ENCODE peak calls at places on chromosome 19, in four cellular contexts. A is fibroblast of lung, U is left ventricle myocardium inferior, N is right atrium auricular region. G is an unnamed sample. For H3K4me1, the result is how much of the 10 kb centered on the place peaks cover.

GRCh38 chr19:15195381-15195964 is 5.3 kb downstream of the NOTCH3 start:
- DNase-seq in A (peak), U (peak), N (no peak), G (peak)

GRCh38 chr19:30909216-30909615 is 440.0 kb downstream of the TSHZ3 start:
- DNase-seq in A (no peak), U (no peak), N (no peak), G (no peak)

GRCh38 chr19:51480590-51480989 is 2.3 kb downstream of the CEACAM18 start:
- DNase-seq in A (no peak), U (no peak), N (no peak), G (no peak)

GRCh38 chr19:40947573-40947972 is 43.5 kb upstream of the CYP2B6 start:
- DNase-seq in A (no peak), U (no peak), N (no peak), G (no peak)

GRCh38 chr19:32810452-32810851 is 59.1 kb downstream of the SLC7A9 start:
- DNase-seq in A (no peak), U (no peak), N (no peak), G (no peak)

GRCh38 chr19:39192846-39193245 is 3.9 kb upstream of the NCCRP1 start:
- DNase-seq in A (no peak), U (no peak), N (no peak), G (peak)

GRCh38 chr19:41886761-41887710 is 4.1 kb downstream of the ARHGEF1 start:
- DNase-seq in A (no peak), U (no peak), N (no peak), G (no peak)

GRCh38 chr19:4694211-4694987 is 24.3 kb upstream of the MYDGF start:
- DNase-seq in A (peak), U (peak), N (peak), G (peak)

GRCh38 chr19:42024622-42025111 is 30.6 kb upstream of the ATP1A3 start:
- DNase-seq in A (peak), U (peak), N (no peak), G (no peak)

GRCh38 chr19:3196064-3196932 is 10.6 kb downstream of the NCLN start:
- DNase-seq in A (no peak), U (no peak), N (no peak), G (peak)

GRCh38 chr19:33193864-33194362 is at the start of gene LRP3:
- DNase-seq in A (peak), U (peak), N (no peak), G (peak)

GRCh38 chr19:7742575-7742974 is 4.8 kb downstream of the CD209 start:
- DNase-seq in A (no peak), U (no peak), N (no peak), G (no peak)

GRCh38 chr19:8458380-8458779 is 13.6 kb downstream of the HNRNPM start:
- DNase-seq in A (no peak), U (no peak), N (no peak), G (no peak)

GRCh38 chr19:49551531-49551930 is 23.7 kb downstream of the RCN3 start:
- DNase-seq in A (no peak), U (no peak), N (no peak), G (no peak)

GRCh38 chr19:2302319-2303208 is 5.4 kb downstream of the LINGO3 start:
- DNase-seq in A (peak), U (peak), N (peak), G (peak)

GRCh38 chr19:1648926-1649541 is 3.4 kb downstream of the TCF3 start:
- DNase-seq in A (peak), U (no peak), N (no peak), G (no peak)

GRCh38 chr19:18839465-18840287 is 7.9 kb downstream of the UPF1 start:
- DNase-seq in A (no peak), U (no peak), N (no peak), G (no peak)
- TF ChIP-seq CTCF in A (no peak), U (no peak), N (no peak), G (no peak)

DNA sequence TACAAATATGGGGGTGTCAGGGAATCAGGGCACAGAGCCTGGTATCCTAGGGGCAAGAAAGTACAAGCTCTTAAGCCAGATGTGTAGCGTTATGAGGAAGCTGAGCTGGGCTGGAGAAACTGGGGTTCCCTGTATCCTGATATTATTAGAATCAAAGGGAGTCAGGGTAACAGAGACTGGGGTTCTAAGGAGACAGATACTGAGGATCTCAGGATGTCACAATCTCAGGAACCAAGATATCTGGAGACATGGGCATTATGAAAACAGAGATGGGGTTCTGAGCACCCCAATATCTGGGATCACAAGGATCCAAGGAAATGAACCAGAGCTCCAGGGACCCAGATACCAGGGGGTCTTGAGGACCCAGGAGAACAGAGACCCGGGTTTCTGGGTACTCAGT is 810 bp downstream of the BCL3 start:
- DNase-seq in A (no peak), U (no peak), N (no peak), G (no peak)
- H3K4me1 ChIP-seq in A (under half), U (half or more), N (under half), G (under half)

DNA sequence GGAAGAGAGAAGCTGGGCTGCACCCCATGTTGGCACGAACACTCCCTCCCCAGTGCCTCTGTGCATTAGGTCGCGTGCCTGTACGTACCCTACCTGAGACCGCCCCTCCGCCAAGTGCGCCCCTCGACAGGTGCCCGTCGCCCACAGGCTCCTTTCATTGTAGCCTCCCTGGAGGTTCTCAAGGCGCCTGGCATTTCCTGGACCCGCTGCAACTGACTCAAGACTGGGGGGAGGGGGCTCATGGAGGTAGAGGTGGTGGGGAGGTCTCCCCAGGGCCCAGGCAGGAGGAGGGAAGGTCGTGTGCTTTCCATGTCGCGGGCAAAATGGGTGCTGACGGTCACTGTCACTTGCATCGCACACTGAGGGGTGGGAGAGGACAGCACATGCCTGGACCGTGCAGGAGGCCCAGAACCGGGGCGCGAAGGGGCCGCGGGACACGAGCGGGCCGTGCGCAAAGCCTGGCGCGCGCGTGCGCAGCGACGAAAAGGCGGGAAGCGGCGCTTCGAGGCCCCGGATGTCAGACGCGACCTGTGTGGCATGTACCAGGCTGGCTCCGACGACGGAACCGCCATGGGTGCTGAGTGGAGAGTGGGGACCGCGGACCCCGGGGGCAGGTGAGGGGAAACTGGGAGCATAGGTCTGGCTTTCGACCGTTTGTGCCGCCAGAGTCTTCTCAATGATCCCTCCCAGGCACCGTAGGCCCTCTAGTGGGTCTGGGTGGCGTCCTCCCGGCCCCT is 16.5 kb downstream of the NFIX start:
- DNase-seq in A (no peak), U (no peak), N (no peak), G (no peak)
- H3K4me3 ChIP-seq in A (no peak), U (peak), N (peak), G (no peak)

DNA sequence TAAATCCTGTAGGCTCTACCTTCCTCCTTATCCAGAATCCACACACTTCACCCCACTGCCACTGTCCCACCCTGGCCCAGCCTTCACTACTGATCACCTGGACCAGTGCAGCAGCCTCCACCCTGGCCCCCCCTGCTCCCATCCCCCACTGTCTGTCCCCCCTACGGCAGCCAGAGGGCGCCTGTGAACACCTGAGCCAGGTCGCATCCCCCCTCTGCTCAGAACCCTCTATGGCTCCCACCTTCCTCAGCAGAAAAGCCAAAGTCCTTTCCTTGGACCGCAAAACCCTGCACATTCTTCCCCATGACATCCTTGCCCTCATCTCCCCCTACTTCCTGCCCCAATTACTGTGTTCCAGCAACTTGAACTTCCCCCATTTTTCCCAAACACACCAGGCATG is 20.6 kb downstream of the ELAVL3 start:
- DNase-seq in A (no peak), U (no peak), N (no peak), G (no peak)
- TF ChIP-seq CTCF in A (peak), U (peak), N (no peak), G (peak)

DNA sequence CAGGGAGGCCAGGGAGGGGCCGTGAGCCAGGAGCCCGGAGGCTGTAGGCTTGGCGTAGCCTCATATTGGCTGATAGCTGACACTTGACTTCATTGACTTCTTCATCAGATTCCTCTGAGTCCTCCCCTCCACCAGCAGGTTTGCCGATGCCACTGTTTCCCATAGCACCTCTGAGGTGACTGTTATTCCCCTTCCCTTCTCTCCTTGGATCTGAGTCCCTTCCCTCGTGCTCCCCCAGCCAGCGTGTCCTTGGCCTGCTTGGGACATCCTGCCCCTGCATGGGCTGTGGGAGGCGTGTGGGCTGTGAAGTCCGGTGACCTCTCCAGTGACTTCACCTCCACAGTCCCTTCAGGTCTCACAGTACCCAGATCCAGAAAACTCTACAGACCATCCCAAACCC is 8.8 kb downstream of the PPP1R37 start:
- DNase-seq in A (no peak), U (no peak), N (no peak), G (no peak)
- H3K4me1 ChIP-seq in A (under half), U (half or more), N (under half), G (under half)

G was measured in BE2C.